ENCODE peak calls at places on chromosomes 11 and 22, in nine cellular contexts. M, F, T, N, X, V, D, L and U are unnamed samples.

GRCh38 chr22:27386186-27386585 is 415.4 kb downstream of the MN1 start:
- DNase-seq in X (no peak), L (no peak), F (no peak), V (no peak), T (no peak), M (no peak), D (no peak), N (peak; percentile 15), U (no peak)

GRCh38 chr22:37309221-37310074 is 27.1 kb downstream of the CYTH4 start:
- DNase-seq in F (no peak), M (no peak), N (no peak), X (no peak), L (no peak), V (no peak), T (no peak), D (peak; percentile 55), U (no peak)

GRCh38 chr11:73252577-73253191 is 19.5 kb upstream of the P2RY6 start:
- DNase-seq in D (no peak), V (no peak), T (no peak), N (peak; percentile 39), M (peak; percentile 42), X (peak; percentile 40), L (no peak), F (peak; percentile 53), U (peak; percentile 60)

GRCh38 chr22:27775698-27776409 is 25.7 kb downstream of the MN1 start:
- DNase-seq in L (peak; percentile 63), X (no peak), D (no peak), T (no peak), N (peak; percentile 53), M (peak; percentile 72), F (no peak), V (no peak), U (no peak)

GRCh38 chr11:128215238-128215882 is 372.0 kb downstream of the ETS1 start:
- DNase-seq in M (no peak), V (no peak), L (no peak), X (no peak), N (no peak), F (no peak), T (no peak), D (no peak), U (no peak)

GRCh38 chr11:34639545-34639944 is 18.7 kb downstream of the EHF start:
- DNase-seq in V (no peak), D (no peak), L (no peak), X (no peak), T (no peak), N (no peak), M (no peak), F (peak; percentile 87), U (no peak)

GRCh38 chr11:118241191-118242098 is 10.7 kb downstream of the MPZL3 start:
- DNase-seq in D (no peak), X (peak; percentile 95), L (no peak), T (peak; percentile 69), N (no peak), M (no peak), V (peak; percentile 93), F (peak; percentile 98), U (no peak)

GRCh38 chr11:119942583-119943338 is 195.2 kb downstream of the TRIM29 start:
- DNase-seq in F (no peak), L (no peak), D (no peak), V (no peak), N (no peak), M (no peak), T (peak; percentile 53), X (no peak), U (no peak)

GRCh38 chr11:134615041-134615615 is 203.1 kb upstream of the B3GAT1 start:
- DNase-seq in D (no peak), X (no peak), F (no peak), V (no peak), T (no peak), N (no peak), L (no peak), M (no peak), U (no peak)

GRCh38 chr11:44140805-44141204 is 45.3 kb downstream of the EXT2 start:
- DNase-seq in T (no peak), D (no peak), F (peak; percentile 75), L (no peak), V (no peak), M (no peak), X (no peak), N (no peak), U (no peak)

GRCh38 chr22:26318975-26319374 is 110.1 kb upstream of the ASPHD2 start:
- DNase-seq in D (no peak), V (no peak), L (no peak), F (peak; percentile 32), X (no peak), N (no peak), T (peak; percentile 88), M (no peak), U (peak; percentile 59)

GRCh38 chr22:31829505-31829904 is 75.7 kb downstream of the DEPDC5 start:
- DNase-seq in L (no peak), F (peak; percentile 89), D (peak; percentile 19), T (peak; percentile 96), V (peak; percentile 73), N (no peak), X (peak; percentile 89), M (no peak), U (no peak)

GRCh38 chr11:83159901-83160865 is 3.3 kb downstream of the PCF11 start:
- DNase-seq in X (no peak), D (no peak), L (no peak), T (peak; percentile 75), F (peak; percentile 93), V (peak; percentile 42), M (no peak), N (no peak), U (peak; percentile 66)

GRCh38 chr11:73312806-73313403 is 4.8 kb downstream of the ARHGEF17 start:
- DNase-seq in T (peak; percentile 83), D (no peak), M (no peak), V (no peak), N (no peak), L (no peak), X (no peak), F (no peak), U (no peak)

GRCh38 chr22:39290248-39290720 is 29.1 kb downstream of the RPL3 start:
- DNase-seq in M (no peak), L (no peak), F (peak; percentile 78), X (peak; percentile 48), T (no peak), N (no peak), V (no peak), D (no peak), U (no peak)

GRCh38 chr22:39289445-39290247 is 29.8 kb downstream of the RPL3 start:
- DNase-seq in T (no peak), N (peak; percentile 32), L (no peak), V (no peak), F (no peak), M (no peak), X (no peak), D (no peak), U (no peak)

GRCh38 chr22:39292002-39292401 is 27.4 kb downstream of the RPL3 start:
- DNase-seq in M (no peak), F (peak; percentile 39), L (no peak), D (no peak), X (no peak), N (no peak), V (no peak), T (peak; percentile 15), U (no peak)

GRCh38 chr22:39291501-39291900 is 27.9 kb downstream of the RPL3 start:
- DNase-seq in L (no peak), F (no peak), M (no peak), D (no peak), X (no peak), T (no peak), V (no peak), N (peak; percentile 46), U (no peak)

GRCh38 chr22:39290724-39291161 is 28.7 kb downstream of the RPL3 start:
- DNase-seq in F (peak; percentile 45), L (no peak), M (no peak), D (no peak), N (peak; percentile 57), T (peak; percentile 20), X (no peak), V (peak; percentile 64), U (no peak)
- H3K9ac ChIP-seq in F (peak overlapping the region; percentile 30), L (no peak overlapping the region), M (no peak overlapping the region), D (no peak overlapping the region), N (no peak overlapping the region), T (no peak overlapping the region), X (peak overlapping the region; percentile 67), V (no peak overlapping the region), U (no peak overlapping the region)

GRCh38 chr22:46649176-46650077 is 29.2 kb downstream of the GRAMD4 start:
- DNase-seq in N (no peak), L (no peak), D (no peak), T (peak; percentile 43), X (no peak), F (peak; percentile 86), M (no peak), V (no peak), U (no peak)
- H3K9ac ChIP-seq in N (no peak overlapping the region), L (no peak overlapping the region), D (no peak overlapping the region), T (no peak overlapping the region), X (no peak overlapping the region), F (peak overlapping the region; percentile 36), M (no peak overlapping the region), V (no peak overlapping the region), U (no peak overlapping the region)

GRCh38 chr11:9205596-9205995 is 59.6 kb downstream of the DENND5A start:
- DNase-seq in M (no peak), X (no peak), V (no peak), N (no peak), T (no peak), D (no peak), F (no peak), L (no peak), U (no peak)

GRCh38 chr11:9203715-9204311 is 61.3 kb downstream of the DENND5A start:
- DNase-seq in L (no peak), M (peak; percentile 47), V (peak; percentile 17), F (no peak), N (peak; percentile 41), T (no peak), X (no peak), D (no peak), U (no peak)

GRCh38 chr11:9207229-9207628 is 57.9 kb downstream of the DENND5A start:
- DNase-seq in X (no peak), F (no peak), V (no peak), D (no peak), M (no peak), L (no peak), T (no peak), N (no peak), U (no peak)

GRCh38 chr11:9208726-9209501 is 56.2 kb downstream of the DENND5A start:
- DNase-seq in T (no peak), L (no peak), M (peak; percentile 32), V (no peak), X (no peak), F (peak; percentile 31), N (no peak), D (peak; percentile 42), U (no peak)

DNA sequence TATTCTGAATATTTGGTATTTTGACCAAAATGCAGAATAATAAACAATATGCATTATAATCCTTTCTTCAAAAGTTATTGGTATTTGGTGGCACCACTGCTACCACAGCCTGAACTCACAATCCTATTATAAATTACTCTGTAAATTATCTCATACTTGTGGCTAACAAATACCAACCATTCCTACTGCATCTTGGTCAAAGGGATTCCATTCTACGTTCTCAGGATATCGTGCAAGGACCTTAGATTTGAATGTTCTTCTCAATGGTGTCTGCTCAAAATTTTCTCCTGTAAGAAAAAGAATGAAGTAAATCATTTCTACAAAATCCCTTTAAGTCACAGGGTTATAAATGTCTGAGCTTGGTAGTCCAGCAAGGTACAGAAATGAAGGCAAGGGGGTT is 58.7 kb downstream of the DENND5A start:
- DNase-seq in T (peak; percentile 83), M (no peak), D (no peak), N (no peak), F (no peak), X (no peak), V (no peak), L (no peak), U (no peak)
- H3K9ac ChIP-seq in T (peak overlapping the region; percentile 40), M (no peak overlapping the region), D (no peak overlapping the region), N (no peak overlapping the region), F (no peak overlapping the region), X (no peak overlapping the region), V (no peak overlapping the region), L (no peak overlapping the region), U (no peak overlapping the region)

GRCh38 chr11:1390603-1391164 is 950 bp downstream of the BRSK2 start:
- DNase-seq in X (no peak), V (no peak), L (no peak), D (no peak), F (no peak), M (peak; percentile 90), N (peak; percentile 60), T (peak; percentile 55), U (no peak)
- H3K9ac ChIP-seq in X (peak overlapping the region; percentile 50), V (no peak overlapping the region), L (peak overlapping the region; percentile 94), D (no peak overlapping the region), F (no peak overlapping the region), M (no peak overlapping the region), N (no peak overlapping the region), T (no peak overlapping the region), U (no peak overlapping the region)